ENCODE peak calls at places on chromosomes 11 and 22, in four cellular contexts. A, H, D and Z are unnamed samples.

GRCh38 chr11:66326261-66327111 is 9.6 kb upstream of the CD248 start:
- DNase-seq in A (peak; percentile 70), H (no peak), D (no peak), Z (no peak)

GRCh38 chr11:65315204-65315865 is 669 bp downstream of the CDC42EP2 start:
- DNase-seq in A (peak; percentile 90), H (no peak), D (peak; percentile 68), Z (peak; percentile 48)

GRCh38 chr11:68596231-68596630 is 88.1 kb upstream of the GAL start:
- DNase-seq in A (no peak), H (no peak), D (no peak), Z (no peak)

GRCh38 chr11:68842427-68843051 is 823 bp upstream of the CPT1A start:
- DNase-seq in A (no peak), H (no peak), D (no peak), Z (no peak)

GRCh38 chr11:132253469-132254264 is 883.3 kb downstream of the NTM start:
- DNase-seq in A (no peak), H (no peak), D (no peak), Z (no peak)

GRCh38 chr11:105052487-105052886 is 7.4 kb upstream of the CARD16 start:
- DNase-seq in A (no peak), H (no peak), D (no peak), Z (no peak)

GRCh38 chr22:39520874-39521857 is 804 bp downstream of the ATF4 start:
- DNase-seq in A (peak; percentile 84), H (no peak), D (no peak), Z (no peak)

GRCh38 chr11:69203901-69204245 is 48.1 kb downstream of the SMIM38 start:
- DNase-seq in A (no peak), H (no peak), D (no peak), Z (no peak)

GRCh38 chr11:113365895-113366294 is 21.7 kb upstream of the ANKK1 start:
- DNase-seq in A (no peak), H (no peak), D (no peak), Z (no peak)

GRCh38 chr11:65423516-65424199 is 1.1 kb downstream of the NEAT1 start:
- DNase-seq in A (peak; percentile 47), H (no peak), D (no peak), Z (no peak)

GRCh38 chr11:94737171-94737611 is 31.0 kb upstream of the AMOTL1 start:
- DNase-seq in A (no peak), H (no peak), D (peak; percentile 11), Z (no peak)

GRCh38 chr11:121613724-121614123 is 161.0 kb upstream of the SORL1-AS1 start:
- DNase-seq in A (no peak), H (no peak), D (no peak), Z (no peak)

GRCh38 chr22:32579533-32580220 is 105.1 kb downstream of the FBXO7 start:
- DNase-seq in A (no peak), H (no peak), D (peak; percentile 50), Z (no peak)

GRCh38 chr22:28341001-28341400 is 338.6 kb downstream of the TTC28 start:
- DNase-seq in A (no peak), H (no peak), D (no peak), Z (no peak)

DNA sequence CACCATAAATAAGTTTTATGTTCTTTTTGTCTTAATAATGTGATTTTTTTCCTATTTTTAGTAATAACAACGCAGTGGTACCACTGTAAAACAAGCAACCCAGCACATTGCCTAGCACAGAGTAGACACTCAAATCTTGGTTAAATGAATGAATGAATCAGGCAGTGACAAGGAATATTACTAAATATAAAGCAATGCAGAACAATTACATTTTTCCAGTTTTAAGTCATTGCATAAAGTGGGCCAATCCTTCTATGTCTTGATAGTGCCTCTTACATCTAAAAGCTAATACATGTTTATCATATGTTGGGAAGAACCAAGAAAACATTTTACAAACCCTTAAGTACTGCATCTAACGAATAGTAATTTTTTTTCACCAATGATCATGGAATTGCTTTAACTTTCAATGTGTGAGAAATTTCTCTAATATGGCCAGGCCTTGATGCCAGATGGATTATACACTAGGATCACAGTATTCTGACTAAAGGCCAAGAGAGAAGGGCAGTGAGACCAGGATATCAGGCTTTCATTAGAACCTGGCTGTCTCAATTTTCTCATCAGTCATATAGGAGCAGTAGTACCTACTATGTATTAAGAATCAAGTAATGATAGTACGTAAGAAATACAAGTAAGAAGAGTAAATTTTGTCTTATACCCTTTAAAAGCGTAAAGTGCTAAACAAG is 88.5 kb downstream of the TRIM44 start:
- DNase-seq in A (no peak), H (no peak), D (no peak), Z (no peak)
- H3K27me3 ChIP-seq in A (no peaks in the 10 kb centered on the region), H (no peaks in the 10 kb centered on the region), D (no peaks in the 10 kb centered on the region), Z (no peaks in the 10 kb centered on the region)

GRCh38 chr11:45390407-45390806 is 104.3 kb upstream of the SYT13 start:
- DNase-seq in A (no peak), H (no peak), D (peak; percentile 49), Z (no peak)
- TF ChIP-seq ZNF274 in A (no peak), H (no peak), D (no peak), Z (no peak)

GRCh38 chr22:47192651-47193437 is 430.4 kb downstream of the TBC1D22A start:
- DNase-seq in A (peak; percentile 18), H (no peak), D (no peak), Z (peak; percentile 75)
- TF ChIP-seq ZBTB33 in A (no peak), H (no peak), D (no peak), Z (no peak)

GRCh38 chr22:20173720-20174119 is 22.9 kb upstream of the CCDC188 start:
- DNase-seq in A (no peak), H (no peak), D (no peak), Z (no peak)
- H3K27me3 ChIP-seq in A (peaks cover 84% of the 10 kb centered on the region), H (no peaks in the 10 kb centered on the region), D (peaks cover 17% of the 10 kb centered on the region), Z (no peaks in the 10 kb centered on the region)

GRCh38 chr11:123196060-123196714 is 1.1 kb upstream of the CLMP start:
- DNase-seq in A (no peak), H (no peak), D (no peak), Z (no peak)
- TF ChIP-seq ZNF274 in A (no peak), H (no peak), D (no peak), Z (no peak)